ENCODE peak calls at places on chromosomes 7 and 10, in nine cellular contexts. C is fibroblast of the aortic adventitia, X is A549, V is mucosa of descending colon, F is bronchial epithelial cell, A is psoas muscle, E is GM13977, D is lower lobe of right lung, Z is tibial artery. W is an unnamed sample.

GRCh38 chr7:112929411-112929810 is 139.2 kb upstream of the TMEM168 start:
- DNase-seq in C (peak), X (no peak), V (no peak), F (no peak), A (no peak), E (no peak), D (no peak), Z (no peak), W (no peak)

GRCh38 chr10:128875955-128876354 is 591.1 kb upstream of the MGMT start:
- DNase-seq in C (no peak), X (no peak), V (no peak), F (no peak), A (peak), E (no peak), D (no peak), Z (peak), W (no peak)

GRCh38 chr10:7908541-7909210 is 90.4 kb downstream of the TAF3 start:
- DNase-seq in C (no peak), X (no peak), V (no peak), F (no peak), A (peak), E (no peak), D (no peak), Z (no peak), W (no peak)

GRCh38 chr7:22854158-22855048 is 31.8 kb upstream of the TOMM7 start:
- DNase-seq in C (peak), X (peak), V (peak), F (peak), A (peak), E (peak), D (peak), Z (peak), W (peak)

GRCh38 chr7:105336009-105336408 is 52.7 kb downstream of the SRPK2 start:
- DNase-seq in C (peak), X (no peak), V (no peak), F (peak), A (no peak), E (peak), D (no peak), Z (no peak), W (no peak)

GRCh38 chr10:80410578-80411145 is 2.3 kb downstream of the PRXL2A start:
- DNase-seq in C (no peak), X (no peak), V (no peak), F (no peak), A (no peak), E (no peak), D (no peak), Z (no peak), W (no peak)

GRCh38 chr10:69577268-69578232 is 4.3 kb upstream of the NEUROG3 start:
- DNase-seq in C (no peak), X (peak), V (no peak), F (no peak), A (no peak), E (no peak), D (no peak), Z (no peak), W (no peak)

GRCh38 chr10:99172130-99172738 is 63.4 kb downstream of the HPSE2 start:
- DNase-seq in C (peak), X (peak), V (no peak), F (peak), A (no peak), E (peak), D (no peak), Z (no peak), W (no peak)

GRCh38 chr7:149742075-149742701 is 31.2 kb downstream of the ZNF467 start:
- DNase-seq in C (peak), X (peak), V (no peak), F (peak), A (peak), E (peak), D (peak), Z (peak), W (no peak)

GRCh38 chr7:22447008-22447407 is 53.0 kb downstream of the STEAP1B start:
- DNase-seq in C (no peak), X (no peak), V (no peak), F (no peak), A (no peak), E (peak), D (no peak), Z (no peak), W (no peak)

GRCh38 chr10:21080246-21080645 is 183.1 kb upstream of the NEBL start:
- DNase-seq in C (peak), X (no peak), V (no peak), F (no peak), A (no peak), E (no peak), D (no peak), Z (no peak), W (no peak)

GRCh38 chr7:141039366-141039765 is 24.6 kb upstream of the MRPS33 start:
- DNase-seq in C (peak), X (peak), V (no peak), F (no peak), A (no peak), E (no peak), D (no peak), Z (no peak), W (no peak)

GRCh38 chr10:7475046-7475860 is 64.4 kb upstream of the SFMBT2 start:
- DNase-seq in C (no peak), X (no peak), V (no peak), F (no peak), A (peak), E (no peak), D (no peak), Z (peak), W (no peak)

GRCh38 chr10:107083388-107084009 is 81.0 kb downstream of the SORCS1 start:
- DNase-seq in C (no peak), X (no peak), V (no peak), F (no peak), A (no peak), E (no peak), D (no peak), Z (no peak), W (no peak)

GRCh38 chr10:134205-134742 is 981 bp upstream of the ZMYND11 start:
- DNase-seq in C (peak), X (no peak), V (no peak), F (peak), A (no peak), E (peak), D (no peak), Z (no peak), W (no peak)

GRCh38 chr10:78301891-78302738 is 268.5 kb downstream of the RPS24 start:
- DNase-seq in C (no peak), X (peak), V (no peak), F (peak), A (no peak), E (no peak), D (no peak), Z (no peak), W (no peak)

GRCh38 chr10:61779950-61780659 is 117.4 kb downstream of the CABCOCO1 start:
- DNase-seq in C (peak), X (peak), V (peak), F (peak), A (peak), E (no peak), D (peak), Z (peak), W (no peak)

GRCh38 chr10:43304687-43305333 is 37.9 kb upstream of the RASGEF1A start:
- DNase-seq in C (peak), X (peak), V (peak), F (peak), A (peak), E (peak), D (peak), Z (peak), W (peak)

GRCh38 chr7:71442492-71443196 is 310.7 kb downstream of the GALNT17 start:
- DNase-seq in C (no peak), X (no peak), V (no peak), F (no peak), A (no peak), E (no peak), D (no peak), Z (no peak), W (no peak)

GRCh38 chr10:89213191-89213808 is 6.2 kb upstream of the CH25H start:
- DNase-seq in C (peak), X (peak), V (no peak), F (peak), A (no peak), E (peak), D (no peak), Z (no peak), W (no peak)

GRCh38 chr7:123655614-123656013 is at the start of gene LMOD2:
- DNase-seq in C (no peak), X (no peak), V (no peak), F (no peak), A (peak), E (no peak), D (no peak), Z (no peak), W (no peak)

GRCh38 chr10:49384268-49384953 is 11.5 kb downstream of the DRGX start:
- DNase-seq in C (no peak), X (no peak), V (no peak), F (no peak), A (no peak), E (no peak), D (no peak), Z (no peak), W (no peak)

GRCh38 chr10:99527526-99528255 is 5.1 kb upstream of the NKX2-3 start:
- DNase-seq in C (no peak), X (no peak), V (no peak), F (peak), A (no peak), E (peak), D (no peak), Z (no peak), W (no peak)

GRCh38 chr10:101725296-101725695 is 30.3 kb upstream of the FBXW4 start:
- DNase-seq in C (no peak), X (no peak), V (no peak), F (no peak), A (no peak), E (peak), D (no peak), Z (no peak), W (no peak)

GRCh38 chr7:103380395-103381191 is 33.1 kb downstream of the PSMC2 start:
- DNase-seq in C (peak), X (no peak), V (no peak), F (no peak), A (no peak), E (no peak), D (no peak), Z (no peak), W (no peak)

GRCh38 chr7:52017802-52018679 is 701.4 kb upstream of the COBL start:
- DNase-seq in C (no peak), X (peak), V (no peak), F (no peak), A (no peak), E (no peak), D (no peak), Z (no peak), W (no peak)
- TF ChIP-seq CTCF in C (no peak), X (peak), V (no peak), F (peak), A (no peak), E (peak), D (peak), Z (no peak), W (peak)

GRCh38 chr7:144671429-144671828 is 164.4 kb downstream of the TPK1 start:
- DNase-seq in C (no peak), X (no peak), V (no peak), F (peak), A (no peak), E (no peak), D (no peak), Z (no peak), W (no peak)

GRCh38 chr7:144674550-144674949 is 161.3 kb downstream of the TPK1 start:
- DNase-seq in C (no peak), X (no peak), V (no peak), F (no peak), A (no peak), E (no peak), D (no peak), Z (no peak), W (no peak)

GRCh38 chr7:144668503-144668902 is 167.3 kb downstream of the TPK1 start:
- DNase-seq in C (no peak), X (no peak), V (no peak), F (no peak), A (no peak), E (no peak), D (no peak), Z (no peak), W (no peak)

GRCh38 chr7:144672869-144673268 is 163.0 kb downstream of the TPK1 start:
- DNase-seq in C (no peak), X (no peak), V (no peak), F (no peak), A (no peak), E (no peak), D (no peak), Z (no peak), W (no peak)

DNA sequence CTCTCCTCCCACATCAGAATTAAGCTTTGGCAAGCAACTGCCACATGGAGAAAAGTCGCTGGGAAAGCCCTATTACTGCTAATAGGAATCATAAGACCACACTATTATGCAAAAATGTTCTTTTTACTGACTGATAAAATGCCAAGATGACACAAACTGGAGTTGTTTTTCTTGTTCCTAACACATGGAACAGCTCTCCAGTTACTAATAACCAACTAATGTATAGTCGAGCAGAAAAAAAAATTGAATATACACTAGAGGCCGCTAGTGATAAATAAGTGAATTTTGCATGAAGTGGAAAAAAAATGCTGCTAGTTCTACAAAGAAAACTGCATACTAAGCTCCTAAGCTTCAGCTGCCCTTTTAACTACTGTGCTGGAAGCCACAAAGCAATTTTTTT is 165.6 kb downstream of the TPK1 start:
- DNase-seq in C (peak), X (no peak), V (no peak), F (peak), A (no peak), E (no peak), D (no peak), Z (peak), W (no peak)
- TF ChIP-seq CTCF in C (peak), X (peak), V (no peak), F (no peak), A (no peak), E (peak), D (no peak), Z (no peak), W (peak)

GRCh38 chr7:151992375-151992774 is 33.1 kb upstream of the GALNT11 start:
- DNase-seq in C (peak), X (peak), V (peak), F (peak), A (peak), E (peak), D (peak), Z (peak), W (peak)
- TF ChIP-seq CTCF in C (no peak), X (peak), V (no peak), F (peak), A (peak), E (peak), D (peak), Z (no peak), W (peak)

GRCh38 chr10:50496228-50496627 is 127.5 kb downstream of the SGMS1 start:
- DNase-seq in C (no peak), X (no peak), V (no peak), F (no peak), A (no peak), E (no peak), D (no peak), Z (no peak), W (no peak)
- TF ChIP-seq CTCF in C (no peak), X (no peak), V (no peak), F (no peak), A (no peak), E (no peak), D (no peak), Z (no peak), W (no peak)

DNA sequence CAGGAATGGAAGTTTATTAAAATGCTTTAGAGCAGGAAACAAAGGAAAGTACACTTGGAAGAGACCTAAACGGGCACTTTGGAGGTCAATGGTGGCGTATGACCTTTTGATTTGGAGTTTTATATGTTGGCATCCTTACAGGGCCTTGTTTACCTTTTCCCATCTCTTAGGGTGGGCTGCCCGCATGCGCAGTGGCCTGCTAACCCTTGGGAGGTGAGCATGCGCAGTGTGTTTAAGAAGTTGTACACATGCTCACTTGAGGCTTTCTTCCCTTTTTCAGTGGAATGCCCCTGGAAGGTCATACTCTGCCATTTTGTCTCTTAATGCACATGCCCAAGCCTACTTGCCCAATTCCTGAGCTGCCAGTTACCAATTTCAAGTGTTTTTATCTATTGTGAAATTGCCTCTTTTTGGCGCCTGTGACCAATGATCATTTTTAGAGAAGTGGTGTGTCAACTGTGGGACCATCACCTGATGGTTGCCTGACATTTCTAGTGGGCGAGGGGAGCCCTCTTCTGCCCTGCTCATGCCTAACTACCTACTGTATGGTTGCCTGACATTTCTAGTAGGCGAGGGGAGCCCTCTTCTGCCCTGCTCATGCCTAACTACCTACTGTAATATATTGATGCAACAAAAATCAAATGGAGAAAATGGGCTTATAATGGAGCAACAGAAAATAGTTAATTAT is 138.0 kb downstream of the PPP1R9A start:
- DNase-seq in C (peak), X (peak), V (no peak), F (peak), A (no peak), E (no peak), D (no peak), Z (no peak), W (no peak)
- TF ChIP-seq CTCF in C (peak), X (peak), V (no peak), F (peak), A (peak), E (peak), D (peak), Z (no peak), W (no peak)

GRCh38 chr7:129072410-129073063 is 17.6 kb upstream of the TNPO3 start:
- DNase-seq in C (no peak), X (no peak), V (no peak), F (no peak), A (no peak), E (peak), D (peak), Z (no peak), W (peak)
- TF ChIP-seq CTCF in C (no peak), X (no peak), V (no peak), F (no peak), A (no peak), E (no peak), D (no peak), Z (no peak), W (no peak)

GRCh38 chr7:21253740-21254687 is 173.9 kb upstream of the SP4 start:
- DNase-seq in C (peak), X (peak), V (no peak), F (peak), A (no peak), E (peak), D (no peak), Z (no peak), W (no peak)
- TF ChIP-seq CTCF in C (peak), X (peak), V (peak), F (peak), A (peak), E (peak), D (peak), Z (no peak), W (peak)

W was measured in CD14-positive monocyte.